ENCODE peak calls at places on chromosomes 2 and 18, in seven cellular contexts. Y is NCI-H2081; I is activated CD4-positive, CD25-positive, alpha-beta regulatory T cell; N is activated naive CD4-positive, alpha-beta T cell treated with anti-CD3 and anti-CD28 coated beads for 36 hours; S is right lobe of liver; C is neural crest cell; H is iPS-NIHi11. K is an unnamed sample.

GRCh38 chr2:46967990-46968647 is 52.5 kb upstream of the MCFD2 start:
- DNase-seq in Y (no peak), I (no peak), N (no peak), S (peak; percentile 42), C (no peak), H (peak; percentile 45), K (peak; percentile 98)

GRCh38 chr2:240250985-240251847 is 110.8 kb upstream of the OTOS start:
- DNase-seq in Y (no peak), I (no peak), N (no peak), S (peak; percentile 91), C (peak; percentile 68), H (peak; percentile 80), K (peak; percentile 87)

GRCh38 chr18:46950064-46950656 is 32.8 kb downstream of the KATNAL2 start:
- DNase-seq in Y (peak; percentile 22), I (no peak), N (no peak), S (no peak), C (no peak), H (peak; percentile 52), K (no peak)

GRCh38 chr2:201882353-201883095 is 76.2 kb downstream of the CDK15 start:
- DNase-seq in Y (peak; percentile 55), I (no peak), N (peak; percentile 14), S (no peak), C (no peak), H (peak; percentile 21), K (no peak)

GRCh38 chr2:150485114-150485870 is 2.2 kb downstream of the RND3 start:
- DNase-seq in Y (peak; percentile 84), I (no peak), N (peak; percentile 6), S (peak; percentile 87), C (peak; percentile 54), H (peak; percentile 63), K (peak; percentile 75)

GRCh38 chr2:197273485-197273884 is 37.1 kb downstream of the ANKRD44 start:
- DNase-seq in Y (peak; percentile 87), I (no peak), N (no peak), S (peak; percentile 65), C (no peak), H (peak; percentile 37), K (peak; percentile 16)

GRCh38 chr2:191645807-191646611 is 31.9 kb upstream of the NABP1 start:
- DNase-seq in Y (no peak), I (no peak), N (no peak), S (no peak), C (no peak), H (no peak), K (no peak)

GRCh38 chr2:100819365-100820345 is at the start of gene NPAS2:
- DNase-seq in Y (peak; percentile 10), I (no peak), N (peak; percentile 24), S (peak; percentile 61), C (peak; percentile 13), H (peak; percentile 77), K (peak; percentile 58)

GRCh38 chr2:25497862-25498407 is 156.2 kb upstream of the DNMT3A start:
- DNase-seq in Y (no peak), I (no peak), N (no peak), S (no peak), C (no peak), H (no peak), K (no peak)